ENCODE peak calls at places on chromosomes 3 and 15, in seven cellular contexts. One of them, this sample, is unnamed.

GRCh38 chr3:32384938-32385337 is 6.7 kb upstream of the CMTM7 start:
- ATAC-seq in A549: no peak
- ATAC-seq in heart left ventricle: peak
- ATAC-seq in HepG2: peak
- ATAC-seq in gastrocnemius medialis: no peak
- ATAC-seq in body of pancreas: no peak
- ATAC-seq in IMR-90: no peak
- ATAC-seq in this sample: peak

GRCh38 chr3:128794067-128794768 is 68.2 kb downstream of the RAB7A start:
- ATAC-seq in A549: peak
- ATAC-seq in heart left ventricle: peak
- ATAC-seq in HepG2: peak
- ATAC-seq in gastrocnemius medialis: peak
- ATAC-seq in body of pancreas: no peak
- ATAC-seq in IMR-90: peak
- ATAC-seq in this sample: no peak

GRCh38 chr3:189186093-189186492 is 14.3 kb downstream of the TPRG1 start:
- ATAC-seq in A549: no peak
- ATAC-seq in heart left ventricle: peak
- ATAC-seq in HepG2: no peak
- ATAC-seq in gastrocnemius medialis: no peak
- ATAC-seq in body of pancreas: peak
- ATAC-seq in IMR-90: no peak
- ATAC-seq in this sample: peak

GRCh38 chr3:72165337-72165736 is 380.4 kb upstream of the PROK2 start:
- ATAC-seq in A549: no peak
- ATAC-seq in heart left ventricle: no peak
- ATAC-seq in HepG2: no peak
- ATAC-seq in gastrocnemius medialis: no peak
- ATAC-seq in body of pancreas: no peak
- ATAC-seq in IMR-90: no peak
- ATAC-seq in this sample: no peak

GRCh38 chr3:108387065-108387464 is 90.7 kb downstream of the HHLA2 start:
- ATAC-seq in A549: no peak
- ATAC-seq in heart left ventricle: no peak
- ATAC-seq in HepG2: no peak
- ATAC-seq in gastrocnemius medialis: no peak
- ATAC-seq in body of pancreas: no peak
- ATAC-seq in IMR-90: no peak
- ATAC-seq in this sample: no peak

GRCh38 chr3:59731909-59732308 is 682.1 kb upstream of the CFAP20DC start:
- ATAC-seq in A549: no peak
- ATAC-seq in heart left ventricle: no peak
- ATAC-seq in HepG2: no peak
- ATAC-seq in gastrocnemius medialis: no peak
- ATAC-seq in body of pancreas: no peak
- ATAC-seq in IMR-90: no peak
- ATAC-seq in this sample: no peak

GRCh38 chr3:102089904-102090492 is 240.7 kb downstream of the NFKBIZ start:
- ATAC-seq in A549: peak
- ATAC-seq in heart left ventricle: peak
- ATAC-seq in HepG2: no peak
- ATAC-seq in gastrocnemius medialis: peak
- ATAC-seq in body of pancreas: no peak
- ATAC-seq in IMR-90: peak
- ATAC-seq in this sample: no peak

GRCh38 chr3:46574881-46575576 is 8.9 kb upstream of the LRRC2 start:
- ATAC-seq in A549: no peak
- ATAC-seq in heart left ventricle: no peak
- ATAC-seq in HepG2: no peak
- ATAC-seq in gastrocnemius medialis: no peak
- ATAC-seq in body of pancreas: no peak
- ATAC-seq in IMR-90: no peak
- ATAC-seq in this sample: no peak

GRCh38 chr3:113167929-113168771 is 43.2 kb upstream of the BOC start:
- ATAC-seq in A549: no peak
- ATAC-seq in heart left ventricle: no peak
- ATAC-seq in HepG2: no peak
- ATAC-seq in gastrocnemius medialis: peak
- ATAC-seq in body of pancreas: no peak
- ATAC-seq in IMR-90: no peak
- ATAC-seq in this sample: peak

GRCh38 chr3:12231481-12231880 is 57.4 kb upstream of the PPARG start:
- ATAC-seq in A549: no peak
- ATAC-seq in heart left ventricle: no peak
- ATAC-seq in HepG2: no peak
- ATAC-seq in gastrocnemius medialis: no peak
- ATAC-seq in body of pancreas: no peak
- ATAC-seq in IMR-90: peak
- ATAC-seq in this sample: no peak

GRCh38 chr3:31462050-31462569 is 70.6 kb upstream of the STT3B start:
- ATAC-seq in A549: no peak
- ATAC-seq in heart left ventricle: no peak
- ATAC-seq in HepG2: peak
- ATAC-seq in gastrocnemius medialis: no peak
- ATAC-seq in body of pancreas: no peak
- ATAC-seq in IMR-90: no peak
- ATAC-seq in this sample: no peak

GRCh38 chr3:46386206-46386605 is 15.5 kb downstream of the CCR5 start:
- ATAC-seq in A549: no peak
- ATAC-seq in heart left ventricle: no peak
- ATAC-seq in HepG2: no peak
- ATAC-seq in gastrocnemius medialis: no peak
- ATAC-seq in body of pancreas: no peak
- ATAC-seq in IMR-90: peak
- ATAC-seq in this sample: no peak

GRCh38 chr3:172647823-172648222 is 63.0 kb downstream of the NCEH1 start:
- ATAC-seq in A549: no peak
- ATAC-seq in heart left ventricle: peak
- ATAC-seq in HepG2: no peak
- ATAC-seq in gastrocnemius medialis: no peak
- ATAC-seq in body of pancreas: peak
- ATAC-seq in IMR-90: no peak
- ATAC-seq in this sample: no peak

GRCh38 chr3:54713455-54713854 is 214.4 kb downstream of the LRTM1 start:
- ATAC-seq in A549: no peak
- ATAC-seq in heart left ventricle: peak
- ATAC-seq in HepG2: no peak
- ATAC-seq in gastrocnemius medialis: no peak
- ATAC-seq in body of pancreas: no peak
- ATAC-seq in IMR-90: no peak
- ATAC-seq in this sample: no peak

GRCh38 chr3:38346584-38347410 is at the start of gene XYLB:
- ATAC-seq in A549: peak
- ATAC-seq in heart left ventricle: peak
- ATAC-seq in HepG2: peak
- ATAC-seq in gastrocnemius medialis: peak
- ATAC-seq in body of pancreas: peak
- ATAC-seq in IMR-90: peak
- ATAC-seq in this sample: peak
- TF ChIP-seq POLR2A in A549: peak
- TF ChIP-seq POLR2A in heart left ventricle: peak
- TF ChIP-seq POLR2A in HepG2: peak
- TF ChIP-seq POLR2A in gastrocnemius medialis: no peak
- TF ChIP-seq POLR2A in body of pancreas: peak
- TF ChIP-seq POLR2A in IMR-90: no peak
- TF ChIP-seq POLR2A in this sample: peak

GRCh38 chr3:147420361-147421183 is 11.4 kb downstream of the ZIC1 start:
- ATAC-seq in A549: no peak
- ATAC-seq in heart left ventricle: no peak
- ATAC-seq in HepG2: no peak
- ATAC-seq in gastrocnemius medialis: no peak
- ATAC-seq in body of pancreas: no peak
- ATAC-seq in IMR-90: no peak
- ATAC-seq in this sample: no peak

GRCh38 chr3:147419731-147420360 is 10.7 kb downstream of the ZIC1 start:
- ATAC-seq in A549: no peak
- ATAC-seq in heart left ventricle: no peak
- ATAC-seq in HepG2: no peak
- ATAC-seq in gastrocnemius medialis: no peak
- ATAC-seq in body of pancreas: no peak
- ATAC-seq in IMR-90: no peak
- ATAC-seq in this sample: no peak

GRCh38 chr3:147418352-147418751 is 9.2 kb downstream of the ZIC1 start:
- ATAC-seq in A549: no peak
- ATAC-seq in heart left ventricle: no peak
- ATAC-seq in HepG2: no peak
- ATAC-seq in gastrocnemius medialis: no peak
- ATAC-seq in body of pancreas: no peak
- ATAC-seq in IMR-90: no peak
- ATAC-seq in this sample: no peak

GRCh38 chr3:147417896-147418295 is 8.7 kb downstream of the ZIC1 start:
- ATAC-seq in A549: no peak
- ATAC-seq in heart left ventricle: no peak
- ATAC-seq in HepG2: no peak
- ATAC-seq in gastrocnemius medialis: no peak
- ATAC-seq in body of pancreas: no peak
- ATAC-seq in IMR-90: no peak
- ATAC-seq in this sample: no peak

DNA sequence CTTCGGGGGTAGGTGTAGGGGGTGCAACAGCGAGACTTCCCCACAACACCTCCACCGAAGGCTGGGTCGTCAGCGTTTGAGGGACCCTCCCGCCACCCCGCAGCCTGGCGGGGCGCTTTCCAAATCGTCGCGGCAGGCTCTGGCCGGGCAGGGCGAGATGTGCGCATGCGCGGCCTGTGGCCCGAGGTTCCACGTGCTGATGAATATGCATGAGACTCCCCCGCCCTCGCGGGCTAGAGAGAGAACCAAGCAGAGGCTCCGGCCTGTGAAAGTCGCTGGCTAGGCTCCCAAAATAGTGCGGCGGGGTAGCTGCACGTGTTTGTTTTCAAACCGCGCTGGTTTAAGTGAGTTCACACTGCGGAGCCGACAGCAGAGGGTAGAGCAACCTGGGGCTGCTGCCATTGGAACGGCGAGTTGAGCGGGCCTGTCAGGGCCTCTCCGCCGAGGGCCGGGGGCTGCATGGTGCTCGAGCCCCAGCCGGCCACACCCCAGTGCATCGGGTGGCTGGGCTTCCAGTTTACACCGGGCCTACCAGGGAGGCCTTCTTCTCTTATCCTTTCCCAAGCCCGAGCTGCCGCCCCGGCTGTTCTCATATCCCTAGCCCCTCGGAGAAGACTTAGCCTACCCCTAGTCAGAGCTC is 10.0 kb downstream of the ZIC1 start:
- ATAC-seq in A549: no peak
- ATAC-seq in heart left ventricle: no peak
- ATAC-seq in HepG2: no peak
- ATAC-seq in gastrocnemius medialis: peak
- ATAC-seq in body of pancreas: peak
- ATAC-seq in IMR-90: peak
- ATAC-seq in this sample: peak
- TF ChIP-seq POLR2A in A549: no peak
- TF ChIP-seq POLR2A in heart left ventricle: no peak
- TF ChIP-seq POLR2A in HepG2: no peak
- TF ChIP-seq POLR2A in gastrocnemius medialis: peak
- TF ChIP-seq POLR2A in body of pancreas: no peak
- TF ChIP-seq POLR2A in IMR-90: no peak
- TF ChIP-seq POLR2A in this sample: no peak

DNA sequence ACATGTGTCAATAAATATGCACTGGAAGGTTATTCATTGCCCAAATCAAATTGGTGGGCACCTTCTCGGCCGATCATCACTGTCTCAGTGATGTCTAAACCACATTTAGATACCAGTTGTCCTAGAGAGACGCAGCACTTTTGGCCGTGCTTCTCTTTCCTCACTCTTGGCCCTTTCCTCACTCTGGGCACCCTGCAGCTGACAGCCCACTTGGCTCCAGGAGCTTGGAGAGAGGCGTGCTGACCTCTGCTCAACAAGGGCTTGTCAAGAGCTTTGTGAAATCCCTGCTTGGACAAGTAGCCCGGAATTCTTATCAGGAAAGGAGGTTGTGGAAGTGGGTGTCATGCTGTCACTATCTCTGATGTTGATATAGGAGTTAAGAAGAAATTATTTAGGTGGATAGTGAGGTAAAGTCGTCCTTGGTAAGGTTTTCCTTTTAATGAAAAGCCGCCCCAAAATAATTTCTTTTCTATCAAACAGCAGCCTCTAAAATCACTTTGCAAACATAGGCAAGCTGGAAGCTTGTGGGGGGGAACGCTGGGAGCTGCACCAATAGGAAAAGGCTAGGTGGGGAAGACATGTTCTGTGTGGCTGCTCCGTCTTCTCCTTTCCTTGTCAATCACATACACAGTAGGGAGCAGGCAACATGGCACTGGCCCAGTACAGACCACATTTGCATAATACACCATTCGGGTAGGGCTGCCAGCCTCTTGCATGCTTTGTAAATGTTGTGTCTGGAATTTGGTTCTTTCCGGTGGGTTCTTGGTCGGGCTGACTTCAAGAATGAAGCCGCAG is 126.8 kb upstream of the UBE3A start:
- ATAC-seq in A549: no peak
- ATAC-seq in heart left ventricle: peak
- ATAC-seq in HepG2: no peak
- ATAC-seq in gastrocnemius medialis: peak
- ATAC-seq in body of pancreas: no peak
- ATAC-seq in IMR-90: no peak
- ATAC-seq in this sample: no peak
- TF ChIP-seq POLR2A in A549: no peak
- TF ChIP-seq POLR2A in heart left ventricle: no peak
- TF ChIP-seq POLR2A in HepG2: no peak
- TF ChIP-seq POLR2A in gastrocnemius medialis: no peak
- TF ChIP-seq POLR2A in body of pancreas: no peak
- TF ChIP-seq POLR2A in IMR-90: no peak
- TF ChIP-seq POLR2A in this sample: no peak

GRCh38 chr15:70132148-70132547 is 34.4 kb upstream of the TLE3 start:
- ATAC-seq in A549: no peak
- ATAC-seq in heart left ventricle: peak
- ATAC-seq in HepG2: no peak
- ATAC-seq in gastrocnemius medialis: peak
- ATAC-seq in body of pancreas: no peak
- ATAC-seq in IMR-90: no peak
- ATAC-seq in this sample: peak

GRCh38 chr15:70132571-70132970 is 34.9 kb upstream of the TLE3 start:
- ATAC-seq in A549: no peak
- ATAC-seq in heart left ventricle: no peak
- ATAC-seq in HepG2: no peak
- ATAC-seq in gastrocnemius medialis: no peak
- ATAC-seq in body of pancreas: no peak
- ATAC-seq in IMR-90: no peak
- ATAC-seq in this sample: no peak

GRCh38 chr15:70133781-70134180 is 36.1 kb upstream of the TLE3 start:
- ATAC-seq in A549: no peak
- ATAC-seq in heart left ventricle: no peak
- ATAC-seq in HepG2: no peak
- ATAC-seq in gastrocnemius medialis: no peak
- ATAC-seq in body of pancreas: no peak
- ATAC-seq in IMR-90: no peak
- ATAC-seq in this sample: no peak

GRCh38 chr15:70128757-70129140 is 31.0 kb upstream of the TLE3 start:
- ATAC-seq in A549: no peak
- ATAC-seq in heart left ventricle: no peak
- ATAC-seq in HepG2: no peak
- ATAC-seq in gastrocnemius medialis: no peak
- ATAC-seq in body of pancreas: no peak
- ATAC-seq in IMR-90: no peak
- ATAC-seq in this sample: no peak

DNA sequence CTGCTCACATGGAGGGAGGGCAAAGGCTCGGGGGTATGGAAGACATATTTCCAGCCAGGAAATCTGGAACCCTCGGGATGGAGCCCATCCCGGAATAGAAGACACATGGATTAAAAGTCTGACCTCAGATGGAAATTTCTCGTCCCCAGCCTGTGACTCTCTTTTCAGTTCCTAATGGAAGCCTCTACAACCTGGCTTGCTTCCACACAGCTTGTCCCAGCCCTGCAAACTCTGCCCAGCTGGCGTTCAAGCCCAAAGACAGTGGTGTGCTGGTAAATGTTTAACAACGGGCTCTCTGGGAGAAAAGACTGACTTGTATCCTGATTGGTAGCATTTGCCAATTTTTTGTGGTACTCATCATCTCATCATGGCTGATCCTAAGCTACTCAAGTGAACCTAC is 35.6 kb upstream of the TLE3 start:
- ATAC-seq in A549: no peak
- ATAC-seq in heart left ventricle: peak
- ATAC-seq in HepG2: peak
- ATAC-seq in gastrocnemius medialis: no peak
- ATAC-seq in body of pancreas: peak
- ATAC-seq in IMR-90: no peak
- ATAC-seq in this sample: no peak
- TF ChIP-seq POLR2A in A549: no peak
- TF ChIP-seq POLR2A in heart left ventricle: no peak
- TF ChIP-seq POLR2A in HepG2: no peak
- TF ChIP-seq POLR2A in gastrocnemius medialis: no peak
- TF ChIP-seq POLR2A in body of pancreas: no peak
- TF ChIP-seq POLR2A in IMR-90: no peak
- TF ChIP-seq POLR2A in this sample: no peak

This sample was measured in gastroesophageal sphincter.